ENCODE peak calls at places on chromosome 6, in five cellular contexts. D, H, C, L and Q are unnamed samples.

GRCh38 chr6:84346372-84346771 is 118.9 kb upstream of the CEP162 start:
- DNase-seq in D (peak), L (no peak), H (no peak), C (no peak), Q (no peak)

GRCh38 chr6:45200510-45200909 is 127.6 kb upstream of the RUNX2 start:
- DNase-seq in D (no peak), L (no peak), C (no peak), H (no peak), Q (no peak)

GRCh38 chr6:72857791-72858190 is 235.9 kb downstream of the KCNQ5 start:
- DNase-seq in C (no peak), L (peak), H (no peak), D (peak), Q (no peak)

GRCh38 chr6:90868256-90868655 is 281.4 kb upstream of the MAP3K7 start:
- DNase-seq in D (no peak), L (no peak), C (no peak), H (no peak), Q (no peak)

GRCh38 chr6:151027295-151027747 is 161.8 kb downstream of the MTHFD1L start:
- DNase-seq in D (no peak), C (no peak), L (no peak), H (no peak), Q (no peak)

GRCh38 chr6:5663256-5663655 is 343.5 kb downstream of the NRN1 start:
- DNase-seq in L (no peak), D (no peak), H (no peak), C (no peak), Q (no peak)

GRCh38 chr6:33440649-33441309 is 13.6 kb upstream of the ZBTB9 start:
- DNase-seq in H (no peak), D (no peak), C (no peak), L (no peak), Q (no peak)

GRCh38 chr6:34547921-34548644 is 8.0 kb downstream of the SPDEF start:
- DNase-seq in C (no peak), D (no peak), L (no peak), H (no peak), Q (no peak)

GRCh38 chr6:34496103-34496685 is 30.3 kb downstream of the PACSIN1 start:
- DNase-seq in D (no peak), H (no peak), C (no peak), L (no peak), Q (no peak)

GRCh38 chr6:70524721-70525286 is 41.9 kb upstream of the SDHAF4 start:
- DNase-seq in H (no peak), L (no peak), D (no peak), C (no peak), Q (no peak)

GRCh38 chr6:30399390-30400058 is 54.6 kb downstream of the RPP21 start:
- DNase-seq in D (peak), C (no peak), H (no peak), L (peak), Q (peak)

GRCh38 chr6:43953794-43954310 is 173.4 kb downstream of the MRPL14 start:
- DNase-seq in H (no peak), C (no peak), D (peak), L (no peak), Q (no peak)

GRCh38 chr6:80094017-80094416 is 12.5 kb upstream of the BCKDHB start:
- DNase-seq in D (peak), L (peak), H (no peak), C (peak), Q (peak)

GRCh38 chr6:25070547-25071366 is 135.0 kb upstream of the RIPOR2 start:
- DNase-seq in H (peak), L (peak), D (peak), C (peak), Q (peak)

GRCh38 chr6:87583822-87584221 is 6.0 kb downstream of the RARS2 start:
- DNase-seq in L (no peak), C (no peak), H (no peak), D (no peak), Q (no peak)

GRCh38 chr6:6654599-6655575 is 66.4 kb downstream of the LY86 start:
- DNase-seq in D (no peak), L (no peak), H (peak), C (no peak), Q (no peak)

GRCh38 chr6:149755300-149756260 is 6.0 kb downstream of the PCMT1 start:
- DNase-seq in D (no peak), C (no peak), H (no peak), L (no peak), Q (no peak)

GRCh38 chr6:19557191-19557590 is 280.0 kb upstream of the ID4 start:
- DNase-seq in C (no peak), D (no peak), L (no peak), H (no peak), Q (peak)

GRCh38 chr6:98946877-98947410 is 802 bp downstream of the FBXL4 start:
- DNase-seq in L (peak), C (peak), D (peak), H (peak), Q (peak)